ENCODE peak calls at places on chromosomes 2 and 18, in six cellular contexts. Q is sigmoid colon, Z is fibroblast of mammary gland, H is astrocyte, X is HL-60, E is heart left ventricle. V is an unnamed sample.

GRCh38 chr2:224369028-224369632 is 32.8 kb downstream of the FAM124B start:
- DNase-seq in Q (no peak), E (no peak), H (no peak), Z (peak), X (no peak), V (peak)

GRCh38 chr2:108612514-108613183 is 78.4 kb downstream of the LIMS1 start:
- DNase-seq in E (no peak), Z (no peak), X (no peak), Q (no peak), H (no peak), V (no peak)

GRCh38 chr2:128444816-128445532 is 126.3 kb upstream of the HS6ST1 start:
- DNase-seq in X (no peak), E (no peak), Q (no peak), H (no peak), Z (no peak), V (no peak)

GRCh38 chr18:47931707-47932103 is 1.2 kb upstream of the SMAD2 start:
- DNase-seq in X (peak), E (no peak), H (no peak), Q (no peak), Z (peak), V (peak)

GRCh38 chr2:10504370-10504993 is 56.4 kb upstream of the ODC1 start:
- DNase-seq in H (no peak), Q (no peak), X (no peak), E (no peak), Z (no peak), V (no peak)

GRCh38 chr2:218996937-218997336 is 3.7 kb upstream of the CRYBA2 start:
- DNase-seq in X (no peak), Q (no peak), E (no peak), Z (no peak), H (no peak), V (no peak)

GRCh38 chr18:13614701-13615288 is 111.6 kb downstream of the FAM210A start:
- DNase-seq in E (no peak), Z (no peak), Q (peak), H (no peak), X (no peak), V (no peak)

GRCh38 chr2:69217333-69218080 is 169.5 kb downstream of the GFPT1 start:
- DNase-seq in H (no peak), Z (no peak), E (no peak), Q (no peak), X (no peak), V (no peak)

GRCh38 chr2:86396304-86396785 is 44.8 kb upstream of the KDM3A start:
- DNase-seq in H (peak), Z (peak), E (peak), X (no peak), Q (no peak), V (peak)

GRCh38 chr18:35582899-35583558 is 1.5 kb downstream of the GALNT1 start:
- DNase-seq in Q (no peak), Z (peak), H (peak), X (no peak), E (no peak), V (peak)

GRCh38 chr18:10270160-10270571 is 184.3 kb upstream of the APCDD1 start:
- DNase-seq in Z (peak), X (no peak), H (peak), Q (no peak), E (peak), V (peak)

GRCh38 chr2:157172866-157173578 is 84.5 kb upstream of the GALNT5 start:
- DNase-seq in Z (peak), H (peak), E (no peak), Q (no peak), X (no peak), V (peak)

GRCh38 chr2:23668756-23669304 is 258.1 kb downstream of the ATAD2B start:
- DNase-seq in H (no peak), Z (no peak), X (no peak), Q (no peak), E (no peak), V (no peak)

GRCh38 chr2:122753341-122753740 is 997.9 kb downstream of the TSN start:
- DNase-seq in H (no peak), E (no peak), Q (no peak), Z (no peak), X (no peak), V (peak)

GRCh38 chr18:24011095-24011917 is 3.2 kb upstream of the TTC39C start:
- DNase-seq in H (no peak), X (no peak), E (no peak), Q (no peak), Z (no peak), V (no peak)

GRCh38 chr2:46648141-46648742 is 168.9 kb downstream of the TMEM247 start:
- DNase-seq in E (no peak), X (no peak), Z (peak), Q (no peak), H (peak), V (peak)

GRCh38 chr18:13379062-13379800 is 160.7 kb downstream of the LDLRAD4 start:
- DNase-seq in Q (peak), Z (no peak), H (no peak), X (no peak), E (no peak), V (no peak)

GRCh38 chr2:2294183-2294675 is 36.8 kb downstream of the MYT1L start:
- DNase-seq in E (no peak), H (no peak), X (no peak), Q (no peak), Z (no peak), V (no peak)

GRCh38 chr2:219983836-219984235 is 356.4 kb downstream of the SLC4A3 start:
- DNase-seq in Q (no peak), E (no peak), X (no peak), Z (no peak), H (peak), V (peak)

GRCh38 chr18:2263303-2263702 is 308.0 kb downstream of the METTL4 start:
- DNase-seq in X (no peak), H (no peak), Z (no peak), E (no peak), Q (no peak), V (no peak)

GRCh38 chr2:62774555-62775366 is 69.2 kb downstream of the EHBP1 start:
- DNase-seq in E (no peak), H (peak), X (no peak), Z (peak), Q (peak), V (peak)

GRCh38 chr2:240507778-240508251 is 50.0 kb downstream of the ANKMY1 start:
- DNase-seq in X (no peak), Q (no peak), E (no peak), Z (no peak), H (no peak), V (no peak)

GRCh38 chr2:37189452-37190153 is 1.1 kb upstream of the SULT6B1 start:
- DNase-seq in X (peak), Z (peak), E (no peak), H (peak), Q (no peak), V (peak)

GRCh38 chr2:77578354-77578753 is 56.2 kb upstream of the LRRTM4 start:
- DNase-seq in X (no peak), E (no peak), H (no peak), Z (no peak), Q (no peak), V (no peak)

GRCh38 chr2:240638517-240639160 is 13.4 kb downstream of the GPR35 start:
- DNase-seq in Z (peak), H (no peak), E (no peak), Q (peak), X (no peak), V (no peak)

GRCh38 chr2:8605350-8606065 is 76.3 kb upstream of the ID2 start:
- DNase-seq in X (no peak), Q (no peak), H (peak), Z (peak), E (no peak), V (peak)

GRCh38 chr2:31440764-31441163 is 26.2 kb upstream of the XDH start:
- DNase-seq in E (no peak), Q (no peak), X (no peak), Z (peak), H (peak), V (peak)

GRCh38 chr18:22019193-22019592 is 150.2 kb upstream of the GATA6 start:
- DNase-seq in Z (no peak), H (no peak), Q (no peak), X (no peak), E (no peak), V (no peak)

DNA sequence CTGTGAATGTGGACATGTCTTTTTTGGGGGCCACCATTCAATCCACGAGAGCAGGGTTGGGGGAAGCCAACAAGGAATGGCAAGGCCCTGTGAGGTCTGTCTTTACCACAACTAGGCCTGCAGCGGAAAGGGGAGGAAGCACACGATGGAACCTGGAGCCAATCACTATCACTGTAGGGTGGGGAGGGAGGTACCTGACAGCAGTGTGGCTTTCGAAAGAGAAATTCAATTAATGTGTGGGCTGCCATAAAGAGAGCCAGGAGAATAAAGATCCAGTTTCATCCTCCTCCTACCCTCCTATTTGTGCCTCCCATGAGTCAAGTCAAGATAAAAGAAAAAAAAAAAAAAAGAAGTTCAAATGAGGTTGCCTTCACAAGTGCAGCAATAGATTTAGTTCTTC is 18.9 kb upstream of the RBMS1 start:
- DNase-seq in X (no peak), Z (no peak), H (no peak), Q (no peak), E (no peak), V (no peak)
- TF ChIP-seq CTCF in X (no peak), Z (no peak), H (no peak), Q (no peak), E (no peak), V (no peak)

DNA sequence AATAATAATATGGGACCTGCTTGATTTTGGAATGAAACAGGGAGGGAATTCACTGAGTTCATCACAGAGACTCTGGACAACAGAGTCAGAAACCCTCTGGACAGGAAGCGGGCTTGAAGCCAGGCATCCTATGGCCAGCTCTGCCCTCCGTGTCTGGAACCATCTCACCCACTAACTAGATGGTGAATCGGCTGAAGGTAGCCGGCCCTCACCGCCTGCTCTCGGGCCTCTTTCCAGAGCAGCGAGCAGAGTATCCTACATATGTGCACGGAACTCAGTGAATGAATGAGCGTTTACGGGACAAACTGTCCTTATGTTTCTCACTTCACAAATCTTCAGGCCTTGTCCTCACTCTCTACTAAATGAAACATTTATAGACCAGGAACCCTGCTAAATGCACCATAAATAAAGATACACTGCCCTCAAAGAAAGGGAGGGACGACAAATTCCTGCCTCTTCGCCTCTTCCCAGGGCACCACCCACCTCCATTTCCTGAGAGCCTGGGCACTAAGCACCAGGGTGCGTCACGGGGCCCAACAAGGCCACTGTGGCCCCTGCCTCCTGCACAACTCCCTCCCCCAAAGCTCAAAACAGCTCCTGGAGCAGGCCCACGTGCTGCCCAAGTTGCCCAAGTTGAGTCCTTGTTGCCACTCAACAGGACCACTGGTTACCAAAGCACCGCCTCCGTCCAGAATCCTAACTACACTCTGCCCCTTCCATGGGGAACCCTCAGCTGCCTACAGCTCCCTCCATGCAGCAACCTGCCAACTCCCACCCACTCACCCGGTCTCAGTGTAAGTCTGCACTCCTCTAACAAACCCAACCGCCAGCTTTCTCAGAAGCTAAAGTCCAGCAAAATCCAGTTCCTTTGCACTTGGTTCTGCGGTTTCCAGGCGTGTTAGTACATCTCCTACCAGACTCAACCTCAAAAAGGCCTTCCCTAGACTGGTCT is 1.7 kb downstream of the TBC1D8 start:
- DNase-seq in X (no peak), E (peak), Z (peak), Q (no peak), H (no peak), V (no peak)
- H3K4me3 ChIP-seq in X (peak), E (peak), Z (peak), Q (peak), H (no peak), V (peak)

GRCh38 chr18:7557891-7558454 is 9.1 kb upstream of the PTPRM start:
- DNase-seq in X (no peak), Z (no peak), H (no peak), E (no peak), Q (no peak), V (no peak)
- TF ChIP-seq CTCF in X (no peak), Z (no peak), H (no peak), E (no peak), Q (no peak), V (no peak)

DNA sequence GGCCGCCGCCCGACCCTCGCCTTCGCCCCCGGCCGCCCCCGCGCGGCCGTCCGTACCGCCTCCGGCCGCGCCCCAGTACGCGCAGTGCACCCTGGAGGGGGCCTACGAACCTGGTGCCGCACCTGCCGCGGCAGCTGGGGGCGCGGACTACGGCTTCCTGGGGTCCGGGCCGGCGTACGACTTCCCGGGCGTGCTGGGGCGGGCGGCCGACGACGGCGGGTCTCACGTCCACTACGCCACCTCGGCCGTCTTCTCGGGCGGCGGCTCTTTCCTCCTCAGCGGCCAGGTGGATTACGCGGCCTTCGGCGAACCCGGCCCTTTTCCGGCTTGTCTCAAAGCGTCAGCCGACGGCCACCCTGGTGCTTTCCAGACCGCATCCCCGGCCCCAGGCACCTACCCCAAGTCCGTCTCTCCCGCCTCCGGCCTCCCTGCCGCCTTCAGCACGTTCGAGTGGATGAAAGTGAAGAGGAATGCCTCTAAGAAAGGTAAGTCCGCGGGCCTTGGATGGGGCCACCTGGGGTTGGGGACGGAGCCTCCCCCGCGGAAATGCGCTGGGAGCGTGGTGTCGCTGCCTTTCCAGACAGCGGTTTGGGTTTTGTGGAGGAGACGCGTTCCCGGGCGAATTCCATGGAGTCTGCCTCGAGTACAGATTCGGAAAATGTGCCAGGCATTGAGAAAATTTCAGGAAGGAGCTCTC is 649 bp downstream of the HOXD1 start:
- DNase-seq in E (no peak), Q (no peak), Z (no peak), H (no peak), X (no peak), V (no peak)
- H3K4me3 ChIP-seq in E (peak), Q (peak), Z (peak), H (peak), X (no peak), V (peak)

V was measured in fibroblast of villous mesenchyme.